ENCODE peak calls at places on chromosomes 13 and 19, in ten cellular contexts. A is fibroblast of pulmonary artery; Q is iris pigment epithelial cell; X is fibroblast of villous mesenchyme; V is cardiac muscle cell; D is activated gamma-delta T cell; H is stimulated activated CD4-positive, alpha-beta T cell treated with anti-CD3 and anti-CD28 coated beads, Interleukin-12 subunit alpha, Interleukin-12 subunit beta, amount 100 ng/mL, for 24 hours; O is hepatic stellate cell; J is Peyer's patch; F is dorsolateral prefrontal cortex. B is an unnamed sample.

GRCh38 chr13:86932935-86933334 is 738.2 kb upstream of the SLITRK5 start:
- DNase-seq in A (peak), Q (peak), X (peak), V (peak), D (no peak), H (no peak), O (no peak), J (no peak), F (no peak), B (no peak)

GRCh38 chr13:36341718-36342117 is 4.5 kb downstream of the SPART start:
- DNase-seq in A (peak), Q (peak), X (peak), V (no peak), D (no peak), H (no peak), O (peak), J (no peak), F (no peak), B (no peak)

GRCh38 chr13:110868631-110869165 is 46.2 kb downstream of the ANKRD10 start:
- DNase-seq in A (no peak), Q (no peak), X (no peak), V (no peak), D (no peak), H (no peak), O (no peak), J (no peak), F (no peak), B (no peak)

GRCh38 chr13:109979186-109979585 is 192.8 kb upstream of the IRS2 start:
- DNase-seq in A (no peak), Q (no peak), X (no peak), V (no peak), D (no peak), H (no peak), O (no peak), J (no peak), F (no peak), B (no peak)

GRCh38 chr19:28878862-28879566 is 333.9 kb downstream of the UQCRFS1 start:
- DNase-seq in A (peak), Q (peak), X (peak), V (peak), D (no peak), H (peak), O (peak), J (no peak), F (peak), B (no peak)

GRCh38 chr13:43232144-43232840 is 208.9 kb downstream of the DNAJC15 start:
- DNase-seq in A (no peak), Q (no peak), X (no peak), V (no peak), D (no peak), H (no peak), O (no peak), J (no peak), F (no peak), B (no peak)

GRCh38 chr19:56117889-56118288 is 3.2 kb downstream of the ZNF787 start:
- DNase-seq in A (no peak), Q (no peak), X (no peak), V (no peak), D (no peak), H (no peak), O (no peak), J (no peak), F (no peak), B (no peak)

GRCh38 chr19:42095814-42096230 is 19.9 kb downstream of the ZNF574 start:
- DNase-seq in A (no peak), Q (no peak), X (no peak), V (peak), D (no peak), H (no peak), O (no peak), J (no peak), F (no peak), B (no peak)

GRCh38 chr19:29337029-29337428 is 124.1 kb upstream of the UQCRFS1 start:
- DNase-seq in A (no peak), Q (no peak), X (no peak), V (no peak), D (no peak), H (no peak), O (no peak), J (no peak), F (no peak), B (no peak)

GRCh38 chr13:20769091-20769490 is 4.7 kb downstream of the EEF1AKMT1 start:
- DNase-seq in A (no peak), Q (no peak), X (no peak), V (no peak), D (no peak), H (no peak), O (no peak), J (no peak), F (no peak), B (no peak)

GRCh38 chr19:17977073-17977472 is 10.2 kb downstream of the KCNN1 start:
- DNase-seq in A (no peak), Q (no peak), X (no peak), V (no peak), D (no peak), H (no peak), O (no peak), J (no peak), F (no peak), B (no peak)

GRCh38 chr13:46179576-46180368 is 2.2 kb downstream of the LCP1 start:
- DNase-seq in A (no peak), Q (no peak), X (no peak), V (no peak), D (no peak), H (peak), O (no peak), J (peak), F (no peak), B (no peak)

GRCh38 chr19:1094978-1095701 is at the start of gene POLR2E:
- DNase-seq in A (peak), Q (peak), X (peak), V (peak), D (peak), H (peak), O (peak), J (peak), F (peak), B (peak)

GRCh38 chr13:92566767-92567166 is 659.8 kb upstream of the GPC6 start:
- DNase-seq in A (no peak), Q (no peak), X (no peak), V (no peak), D (no peak), H (no peak), O (no peak), J (no peak), F (no peak), B (no peak)

GRCh38 chr13:24306632-24307031 is 2.7 kb upstream of the C1QTNF9 start:
- DNase-seq in A (peak), Q (peak), X (peak), V (no peak), D (no peak), H (no peak), O (peak), J (no peak), F (no peak), B (no peak)

GRCh38 chr13:39379667-39380655 is 223.0 kb downstream of the LHFPL6 start:
- DNase-seq in A (no peak), Q (peak), X (no peak), V (no peak), D (no peak), H (no peak), O (no peak), J (no peak), F (no peak), B (no peak)

GRCh38 chr19:15197275-15198005 is 3.4 kb downstream of the NOTCH3 start:
- DNase-seq in A (peak), Q (no peak), X (peak), V (no peak), D (no peak), H (no peak), O (no peak), J (no peak), F (no peak), B (no peak)

GRCh38 chr19:8145969-8146368 is 3.4 kb downstream of the FBN3 start:
- DNase-seq in A (no peak), Q (no peak), X (no peak), V (no peak), D (no peak), H (no peak), O (no peak), J (no peak), F (no peak), B (no peak)

GRCh38 chr13:113927661-113928581 is 46.0 kb downstream of the C13orf46 start:
- DNase-seq in A (peak), Q (peak), X (peak), V (no peak), D (no peak), H (no peak), O (peak), J (peak), F (peak), B (no peak)

GRCh38 chr13:113272791-113273190 is 24.2 kb upstream of the LAMP1 start:
- DNase-seq in A (no peak), Q (no peak), X (no peak), V (no peak), D (no peak), H (no peak), O (no peak), J (no peak), F (no peak), B (no peak)

GRCh38 chr13:32427852-32428580 is at the start of gene N4BP2L1:
- DNase-seq in A (peak), Q (peak), X (no peak), V (peak), D (peak), H (peak), O (peak), J (peak), F (peak), B (no peak)

GRCh38 chr19:45769821-45770191 is 754 bp upstream of the SIX5 start:
- DNase-seq in A (peak), Q (peak), X (peak), V (no peak), D (no peak), H (peak), O (peak), J (no peak), F (no peak), B (no peak)

GRCh38 chr19:28633223-28634030 is 579.5 kb downstream of the UQCRFS1 start:
- DNase-seq in A (peak), Q (peak), X (no peak), V (peak), D (no peak), H (peak), O (peak), J (no peak), F (no peak), B (no peak)

GRCh38 chr19:7845390-7846179 is 15.6 kb downstream of the EVI5L start:
- DNase-seq in A (no peak), Q (no peak), X (no peak), V (no peak), D (no peak), H (no peak), O (no peak), J (peak), F (no peak), B (no peak)

GRCh38 chr19:3034845-3035541 is 5.9 kb upstream of the TLE2 start:
- DNase-seq in A (peak), Q (peak), X (peak), V (peak), D (no peak), H (peak), O (peak), J (peak), F (no peak), B (no peak)

GRCh38 chr19:53898680-53899341 is 10.3 kb upstream of the CACNG7 start:
- DNase-seq in A (no peak), Q (no peak), X (no peak), V (no peak), D (no peak), H (no peak), O (no peak), J (no peak), F (no peak), B (no peak)

GRCh38 chr19:3350014-3350663 is 16.2 kb upstream of the NFIC start:
- DNase-seq in A (no peak), Q (no peak), X (no peak), V (no peak), D (no peak), H (no peak), O (no peak), J (no peak), F (no peak), B (no peak)

GRCh38 chr13:86051134-86052103 is 252.2 kb upstream of the SLITRK6 start:
- DNase-seq in A (peak), Q (peak), X (no peak), V (no peak), D (no peak), H (no peak), O (no peak), J (no peak), F (no peak), B (no peak)

GRCh38 chr19:40133491-40133890 is 42.7 kb upstream of the ZNF780A start:
- DNase-seq in A (no peak), Q (no peak), X (no peak), V (no peak), D (no peak), H (no peak), O (no peak), J (no peak), F (no peak), B (no peak)

GRCh38 chr13:70817571-70817970 is 709.3 kb upstream of the KLHL1 start:
- DNase-seq in A (no peak), Q (peak), X (no peak), V (no peak), D (no peak), H (no peak), O (no peak), J (no peak), F (no peak), B (no peak)

GRCh38 chr13:40996433-40997095 is 22.6 kb downstream of the ELF1 start:
- DNase-seq in A (no peak), Q (no peak), X (no peak), V (no peak), D (no peak), H (no peak), O (no peak), J (no peak), F (no peak), B (no peak)

GRCh38 chr13:80787604-80788003 is 446.7 kb upstream of the SPRY2 start:
- DNase-seq in A (peak), Q (no peak), X (no peak), V (no peak), D (no peak), H (no peak), O (no peak), J (no peak), F (no peak), B (no peak)

GRCh38 chr13:74061939-74062595 is 72.1 kb downstream of the KLF12 start:
- DNase-seq in A (peak), Q (peak), X (peak), V (peak), D (no peak), H (no peak), O (no peak), J (no peak), F (no peak), B (no peak)

GRCh38 chr19:9848060-9848459 is 12.9 kb downstream of the PIN1 start:
- DNase-seq in A (no peak), Q (no peak), X (no peak), V (peak), D (no peak), H (no peak), O (no peak), J (no peak), F (no peak), B (no peak)

GRCh38 chr19:43664008-43664407 is 6.0 kb downstream of the PLAUR start:
- DNase-seq in A (no peak), Q (no peak), X (no peak), V (no peak), D (no peak), H (no peak), O (no peak), J (no peak), F (no peak), B (no peak)

GRCh38 chr19:16736709-16737108 is 17.1 kb downstream of the NWD1 start:
- DNase-seq in A (no peak), Q (no peak), X (no peak), V (no peak), D (no peak), H (no peak), O (no peak), J (no peak), F (no peak), B (no peak)

B was measured in cerebellar nuclear complex.